ENCODE peak calls at places on chromosomes 5 and 9, in five cellular contexts. One of them, this sample, is unnamed.
A peak's percentile ranks its signal among the peaks of the same experiment; 100 is the strongest.

GRCh38 chr9:6049798-6050197 is 34.4 kb upstream of the RANBP6 start:
- DNase-seq in right cardiac atrium: no peak
- DNase-seq in CD4-positive, alpha-beta memory T cell: no peak
- DNase-seq in CD8-positive, alpha-beta memory T cell: no peak
- DNase-seq in spleen: no peak
- DNase-seq in this sample: peak; percentile 28

GRCh38 chr5:108900668-108901067 is 153.0 kb downstream of the FER start:
- DNase-seq in right cardiac atrium: no peak
- DNase-seq in CD4-positive, alpha-beta memory T cell: no peak
- DNase-seq in CD8-positive, alpha-beta memory T cell: no peak
- DNase-seq in spleen: no peak
- DNase-seq in this sample: no peak

GRCh38 chr5:131200560-131200959 is 29.8 kb downstream of the LYRM7 start:
- DNase-seq in right cardiac atrium: no peak
- DNase-seq in CD4-positive, alpha-beta memory T cell: no peak
- DNase-seq in CD8-positive, alpha-beta memory T cell: no peak
- DNase-seq in spleen: no peak
- DNase-seq in this sample: no peak

GRCh38 chr5:43874772-43875171 is 271.8 kb downstream of the NNT start:
- DNase-seq in right cardiac atrium: peak; percentile 41
- DNase-seq in CD4-positive, alpha-beta memory T cell: no peak
- DNase-seq in CD8-positive, alpha-beta memory T cell: no peak
- DNase-seq in spleen: no peak
- DNase-seq in this sample: no peak

GRCh38 chr9:69771775-69772418 is 12.1 kb upstream of the PTAR1 start:
- DNase-seq in right cardiac atrium: no peak
- DNase-seq in CD4-positive, alpha-beta memory T cell: no peak
- DNase-seq in CD8-positive, alpha-beta memory T cell: no peak
- DNase-seq in spleen: no peak
- DNase-seq in this sample: no peak

GRCh38 chr5:60335913-60336312 is 364.1 kb downstream of the DEPDC1B start:
- DNase-seq in right cardiac atrium: no peak
- DNase-seq in CD4-positive, alpha-beta memory T cell: no peak
- DNase-seq in CD8-positive, alpha-beta memory T cell: no peak
- DNase-seq in spleen: no peak
- DNase-seq in this sample: no peak

GRCh38 chr5:81397169-81397568 is 3.2 kb upstream of the ACOT12 start:
- DNase-seq in right cardiac atrium: peak; percentile 62
- DNase-seq in CD4-positive, alpha-beta memory T cell: no peak
- DNase-seq in CD8-positive, alpha-beta memory T cell: no peak
- DNase-seq in spleen: no peak
- DNase-seq in this sample: no peak

GRCh38 chr9:121505903-121506640 is 6.4 kb upstream of the GGTA1 start:
- DNase-seq in right cardiac atrium: no peak
- DNase-seq in CD4-positive, alpha-beta memory T cell: no peak
- DNase-seq in CD8-positive, alpha-beta memory T cell: no peak
- DNase-seq in spleen: no peak
- DNase-seq in this sample: no peak

GRCh38 chr9:2356391-2356790 is 265.2 kb upstream of the VLDLR start:
- DNase-seq in right cardiac atrium: no peak
- DNase-seq in CD4-positive, alpha-beta memory T cell: no peak
- DNase-seq in CD8-positive, alpha-beta memory T cell: no peak
- DNase-seq in spleen: no peak
- DNase-seq in this sample: no peak

GRCh38 chr5:162638849-162639248 is 571.3 kb downstream of the GABRG2 start:
- DNase-seq in right cardiac atrium: no peak
- DNase-seq in CD4-positive, alpha-beta memory T cell: no peak
- DNase-seq in CD8-positive, alpha-beta memory T cell: no peak
- DNase-seq in spleen: no peak
- DNase-seq in this sample: no peak

GRCh38 chr9:99150456-99151171 is 45.7 kb downstream of the TGFBR1 start:
- DNase-seq in right cardiac atrium: no peak
- DNase-seq in CD4-positive, alpha-beta memory T cell: no peak
- DNase-seq in CD8-positive, alpha-beta memory T cell: no peak
- DNase-seq in spleen: no peak
- DNase-seq in this sample: no peak

GRCh38 chr5:33794550-33795300 is 97.1 kb downstream of the ADAMTS12 start:
- DNase-seq in right cardiac atrium: no peak
- DNase-seq in CD4-positive, alpha-beta memory T cell: no peak
- DNase-seq in CD8-positive, alpha-beta memory T cell: no peak
- DNase-seq in spleen: no peak
- DNase-seq in this sample: no peak

GRCh38 chr5:161691911-161692310 is 6.4 kb downstream of the GABRA6 start:
- DNase-seq in right cardiac atrium: no peak
- DNase-seq in CD4-positive, alpha-beta memory T cell: no peak
- DNase-seq in CD8-positive, alpha-beta memory T cell: no peak
- DNase-seq in spleen: no peak
- DNase-seq in this sample: no peak

GRCh38 chr5:24368121-24368520 is 276.7 kb downstream of the CDH10 start:
- DNase-seq in right cardiac atrium: no peak
- DNase-seq in CD4-positive, alpha-beta memory T cell: no peak
- DNase-seq in CD8-positive, alpha-beta memory T cell: no peak
- DNase-seq in spleen: no peak
- DNase-seq in this sample: no peak

DNA sequence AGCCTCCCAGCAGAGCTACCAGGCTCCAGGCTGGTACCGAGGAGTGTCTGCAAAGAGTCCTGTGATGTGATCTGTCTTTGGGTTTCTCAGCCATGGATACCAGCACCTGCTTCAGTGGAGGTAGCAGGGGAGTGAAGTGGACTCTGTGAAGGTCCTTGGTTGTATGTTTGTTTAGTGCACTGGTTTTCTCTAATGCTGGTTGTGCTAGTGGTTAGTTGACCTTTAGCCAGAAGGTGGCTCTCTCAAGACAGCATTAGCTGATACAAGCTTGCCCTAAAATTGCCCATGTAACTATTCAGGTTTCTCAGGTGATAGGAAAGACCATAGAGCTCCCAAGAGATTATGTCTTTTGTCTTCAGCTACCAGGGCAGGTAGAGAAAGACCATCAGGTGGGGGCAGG is 87.2 kb downstream of the MTAP start:
- DNase-seq in right cardiac atrium: no peak
- DNase-seq in CD4-positive, alpha-beta memory T cell: no peak
- DNase-seq in CD8-positive, alpha-beta memory T cell: no peak
- DNase-seq in spleen: no peak
- DNase-seq in this sample: no peak
- H3K9me3 ChIP-seq in right cardiac atrium: no peaks in the 10 kb centered on the region
- H3K9me3 ChIP-seq in CD4-positive, alpha-beta memory T cell: peaks cover 5% of the 10 kb centered on the region
- H3K9me3 ChIP-seq in CD8-positive, alpha-beta memory T cell: no peaks in the 10 kb centered on the region
- H3K9me3 ChIP-seq in spleen: peaks cover 22% of the 10 kb centered on the region
- H3K9me3 ChIP-seq in this sample: no peaks in the 10 kb centered on the region

GRCh38 chr9:134375011-134375390 is 48.7 kb downstream of the RXRA start:
- DNase-seq in right cardiac atrium: peak; percentile 90
- DNase-seq in CD4-positive, alpha-beta memory T cell: no peak
- DNase-seq in CD8-positive, alpha-beta memory T cell: no peak
- DNase-seq in spleen: no peak
- DNase-seq in this sample: no peak
- H3K4me3 ChIP-seq in right cardiac atrium: no peak overlapping the region
- H3K4me3 ChIP-seq in CD4-positive, alpha-beta memory T cell: no peak overlapping the region
- H3K4me3 ChIP-seq in CD8-positive, alpha-beta memory T cell: no peak overlapping the region
- H3K4me3 ChIP-seq in spleen: no peak overlapping the region
- H3K4me3 ChIP-seq in this sample: no peak overlapping the region

DNA sequence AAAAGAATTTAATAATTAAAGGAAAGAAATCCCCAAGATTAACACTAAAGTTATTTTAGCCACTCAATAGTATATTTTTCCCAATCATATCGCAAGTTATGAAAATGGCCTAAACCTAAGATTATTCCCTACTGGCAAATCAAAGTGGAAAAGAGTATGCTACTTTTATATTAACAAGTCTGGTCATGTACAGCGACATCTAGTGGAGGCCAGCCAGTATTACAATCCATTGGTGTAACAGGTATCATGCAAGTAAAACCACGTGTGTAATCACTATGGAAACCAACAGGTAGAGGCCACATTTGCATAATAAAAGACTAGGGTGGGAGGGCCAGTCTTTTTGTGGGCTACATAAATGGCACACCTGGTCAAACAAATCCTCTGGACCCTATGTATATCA is 976.4 kb upstream of the CDH9 start:
- DNase-seq in right cardiac atrium: no peak
- DNase-seq in CD4-positive, alpha-beta memory T cell: no peak
- DNase-seq in CD8-positive, alpha-beta memory T cell: no peak
- DNase-seq in spleen: no peak
- DNase-seq in this sample: peak; percentile 18
- H3K9me3 ChIP-seq in right cardiac atrium: peaks cover 9% of the 10 kb centered on the region
- H3K9me3 ChIP-seq in CD4-positive, alpha-beta memory T cell: peaks cover 5% of the 10 kb centered on the region
- H3K9me3 ChIP-seq in CD8-positive, alpha-beta memory T cell: no peaks in the 10 kb centered on the region
- H3K9me3 ChIP-seq in spleen: peaks cover 65% of the 10 kb centered on the region
- H3K9me3 ChIP-seq in this sample: no peaks in the 10 kb centered on the region

DNA sequence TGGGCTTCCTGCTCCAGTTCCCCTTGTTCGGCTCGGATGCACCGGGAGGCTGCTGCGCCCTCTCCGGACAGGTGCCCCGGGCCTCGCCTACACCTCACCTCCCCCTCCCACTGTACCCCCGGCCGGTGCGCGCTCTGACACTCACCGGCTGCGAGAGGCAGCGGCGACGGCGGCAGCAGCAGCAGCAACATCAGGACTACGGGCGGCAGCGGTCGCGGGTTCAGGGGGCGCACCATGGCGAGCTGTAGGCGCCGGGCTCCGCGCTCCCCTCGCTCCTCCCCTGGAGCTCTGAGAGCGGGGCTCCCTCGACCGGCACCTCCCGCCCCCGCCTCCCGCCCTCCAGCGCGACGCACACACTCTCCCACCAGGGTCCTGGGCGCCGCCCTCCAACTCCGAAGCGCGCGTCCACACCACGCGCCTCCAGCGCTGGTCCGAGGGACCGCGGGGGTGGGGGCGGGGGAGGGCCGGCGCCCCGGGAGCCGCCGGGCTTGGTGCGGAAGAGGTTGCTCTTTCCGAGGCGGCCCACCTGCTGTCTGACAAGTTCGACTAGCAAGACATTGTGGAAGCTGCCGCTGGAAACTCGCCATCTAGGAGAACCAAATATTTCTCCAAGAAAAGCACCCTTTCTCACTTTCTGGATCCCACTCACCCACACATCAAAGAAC is at the start of gene GFRA3:
- DNase-seq in right cardiac atrium: peak; percentile 49
- DNase-seq in CD4-positive, alpha-beta memory T cell: no peak
- DNase-seq in CD8-positive, alpha-beta memory T cell: peak; percentile 1
- DNase-seq in spleen: no peak
- DNase-seq in this sample: no peak
- H3K4me3 ChIP-seq in right cardiac atrium: peak within 1 kb of the TSS; percentile 55
- H3K4me3 ChIP-seq in CD4-positive, alpha-beta memory T cell: no peak within 1 kb of the TSS
- H3K4me3 ChIP-seq in CD8-positive, alpha-beta memory T cell: no peak within 1 kb of the TSS
- H3K4me3 ChIP-seq in spleen: peak within 1 kb of the TSS; percentile 23
- H3K4me3 ChIP-seq in this sample: no peak within 1 kb of the TSS

GRCh38 chr5:179079165-179079987 is 19.2 kb downstream of the ZNF354C start:
- DNase-seq in right cardiac atrium: no peak
- DNase-seq in CD4-positive, alpha-beta memory T cell: no peak
- DNase-seq in CD8-positive, alpha-beta memory T cell: no peak
- DNase-seq in spleen: no peak
- DNase-seq in this sample: no peak
- H3K9me3 ChIP-seq in right cardiac atrium: peaks cover 33% of the 10 kb centered on the region
- H3K9me3 ChIP-seq in CD4-positive, alpha-beta memory T cell: peaks cover 72% of the 10 kb centered on the region
- H3K9me3 ChIP-seq in CD8-positive, alpha-beta memory T cell: peaks cover 69% of the 10 kb centered on the region
- H3K9me3 ChIP-seq in spleen: peaks cover 100% of the 10 kb centered on the region
- H3K9me3 ChIP-seq in this sample: peaks cover 10% of the 10 kb centered on the region

GRCh38 chr9:109314011-109314531 is 6.8 kb downstream of the EPB41L4B start:
- DNase-seq in right cardiac atrium: no peak
- DNase-seq in CD4-positive, alpha-beta memory T cell: no peak
- DNase-seq in CD8-positive, alpha-beta memory T cell: no peak
- DNase-seq in spleen: no peak
- DNase-seq in this sample: no peak
- H3K4me3 ChIP-seq in right cardiac atrium: no peak overlapping the region
- H3K4me3 ChIP-seq in CD4-positive, alpha-beta memory T cell: no peak overlapping the region
- H3K4me3 ChIP-seq in CD8-positive, alpha-beta memory T cell: no peak overlapping the region
- H3K4me3 ChIP-seq in spleen: no peak overlapping the region
- H3K4me3 ChIP-seq in this sample: no peak overlapping the region

DNA sequence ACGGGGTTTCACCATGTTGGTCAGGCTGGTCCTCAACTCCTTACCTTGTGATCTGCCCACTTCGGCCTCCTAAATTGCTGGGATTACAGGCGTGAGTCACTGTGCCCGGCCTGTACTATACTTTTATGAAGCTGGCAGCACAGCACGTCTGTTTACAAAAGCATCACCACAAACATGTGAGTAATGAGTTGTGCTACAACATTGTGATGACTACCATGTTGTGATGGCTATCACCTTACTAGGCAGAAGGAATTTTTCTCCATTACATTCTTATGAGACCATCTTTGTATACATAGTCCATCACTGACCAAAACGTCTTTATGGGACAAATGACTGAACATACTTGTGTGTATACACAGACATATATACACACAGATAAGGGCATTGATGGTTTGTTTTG is 1019.0 kb downstream of the CDH18 start:
- DNase-seq in right cardiac atrium: no peak
- DNase-seq in CD4-positive, alpha-beta memory T cell: no peak
- DNase-seq in CD8-positive, alpha-beta memory T cell: no peak
- DNase-seq in spleen: no peak
- DNase-seq in this sample: no peak
- H3K9me3 ChIP-seq in right cardiac atrium: no peaks in the 10 kb centered on the region
- H3K9me3 ChIP-seq in CD4-positive, alpha-beta memory T cell: no peaks in the 10 kb centered on the region
- H3K9me3 ChIP-seq in CD8-positive, alpha-beta memory T cell: no peaks in the 10 kb centered on the region
- H3K9me3 ChIP-seq in spleen: no peaks in the 10 kb centered on the region
- H3K9me3 ChIP-seq in this sample: no peaks in the 10 kb centered on the region

GRCh38 chr5:128763324-128763723 is 202.0 kb upstream of the SLC27A6 start:
- DNase-seq in right cardiac atrium: peak; percentile 62
- DNase-seq in CD4-positive, alpha-beta memory T cell: no peak
- DNase-seq in CD8-positive, alpha-beta memory T cell: no peak
- DNase-seq in spleen: no peak
- DNase-seq in this sample: no peak
- H3K4me3 ChIP-seq in right cardiac atrium: no peak overlapping the region
- H3K4me3 ChIP-seq in CD4-positive, alpha-beta memory T cell: no peak overlapping the region
- H3K4me3 ChIP-seq in CD8-positive, alpha-beta memory T cell: no peak overlapping the region
- H3K4me3 ChIP-seq in spleen: no peak overlapping the region
- H3K4me3 ChIP-seq in this sample: no peak overlapping the region

GRCh38 chr9:117916291-117916690 is 212.1 kb downstream of the TLR4 start:
- DNase-seq in right cardiac atrium: no peak
- DNase-seq in CD4-positive, alpha-beta memory T cell: no peak
- DNase-seq in CD8-positive, alpha-beta memory T cell: no peak
- DNase-seq in spleen: no peak
- DNase-seq in this sample: no peak
- H3K9me3 ChIP-seq in right cardiac atrium: no peaks in the 10 kb centered on the region
- H3K9me3 ChIP-seq in CD4-positive, alpha-beta memory T cell: no peaks in the 10 kb centered on the region
- H3K9me3 ChIP-seq in CD8-positive, alpha-beta memory T cell: no peaks in the 10 kb centered on the region
- H3K9me3 ChIP-seq in spleen: peaks cover 15% of the 10 kb centered on the region
- H3K9me3 ChIP-seq in this sample: no peaks in the 10 kb centered on the region

This sample was measured in HAP-1.